ENCODE peak calls at places on chromosomes 1 and 21, in ten cellular contexts. T is tibial artery; X is left ventricle myocardium superior; F is omental fat pad; C is psoas muscle; I is T-helper 9 cell; J is AG04449; N is fibroblast of lung; O is CD4-positive, alpha-beta T cell; M is Right ventricle myocardium superior. Y is an unnamed sample.

GRCh38 chr1:9816199-9816598 is 7.6 kb downstream of the CLSTN1 start:
- DNase-seq in T (no peak), X (no peak), F (no peak), C (no peak), I (no peak), J (no peak), N (peak), O (no peak), M (no peak), Y (no peak)

GRCh38 chr1:200921571-200922110 is 26.9 kb downstream of the INAVA start:
- DNase-seq in T (no peak), X (no peak), F (no peak), C (no peak), I (no peak), J (no peak), N (no peak), O (no peak), M (no peak), Y (no peak)

GRCh38 chr1:100851726-100852125 is 42.9 kb downstream of the EXTL2 start:
- DNase-seq in T (no peak), X (no peak), F (no peak), C (no peak), I (no peak), J (no peak), N (no peak), O (no peak), M (no peak), Y (no peak)

GRCh38 chr1:216830402-216830801 is 107.2 kb upstream of the ESRRG start:
- DNase-seq in T (no peak), X (no peak), F (no peak), C (no peak), I (no peak), J (no peak), N (no peak), O (no peak), M (no peak), Y (no peak)

GRCh38 chr1:7538033-7538432 is 233.1 kb upstream of the VAMP3 start:
- DNase-seq in T (no peak), X (no peak), F (no peak), C (peak), I (no peak), J (no peak), N (peak), O (no peak), M (no peak), Y (no peak)

GRCh38 chr1:156937883-156938282 is 17.5 kb downstream of the LRRC71 start:
- DNase-seq in T (no peak), X (no peak), F (no peak), C (peak), I (no peak), J (no peak), N (no peak), O (no peak), M (no peak), Y (no peak)

GRCh38 chr1:218394989-218395388 is 49.9 kb downstream of the TGFB2 start:
- DNase-seq in T (no peak), X (no peak), F (no peak), C (no peak), I (no peak), J (no peak), N (no peak), O (no peak), M (no peak), Y (no peak)

GRCh38 chr1:22711591-22712501 is 1.2 kb downstream of the EPHB2 start:
- DNase-seq in T (no peak), X (no peak), F (no peak), C (no peak), I (no peak), J (no peak), N (peak), O (no peak), M (no peak), Y (no peak)

GRCh38 chr1:162882248-162882666 is 21.3 kb upstream of the CCDC190 start:
- DNase-seq in T (no peak), X (no peak), F (no peak), C (peak), I (no peak), J (no peak), N (no peak), O (no peak), M (no peak), Y (no peak)

GRCh38 chr1:24294228-24294672 is 24.9 kb upstream of the GRHL3 start:
- DNase-seq in T (peak), X (no peak), F (no peak), C (no peak), I (no peak), J (peak), N (peak), O (no peak), M (no peak), Y (no peak)

GRCh38 chr1:177927021-177927596 is 42.7 kb downstream of the SEC16B start:
- DNase-seq in T (no peak), X (no peak), F (no peak), C (no peak), I (no peak), J (peak), N (peak), O (no peak), M (no peak), Y (no peak)

GRCh38 chr1:8201331-8201861 is 116.5 kb upstream of the SLC45A1 start:
- DNase-seq in T (no peak), X (peak), F (no peak), C (peak), I (no peak), J (no peak), N (no peak), O (no peak), M (no peak), Y (no peak)

GRCh38 chr1:79323240-79324025 is 316.9 kb upstream of the ADGRL4 start:
- DNase-seq in T (no peak), X (no peak), F (no peak), C (no peak), I (no peak), J (peak), N (peak), O (no peak), M (no peak), Y (no peak)

GRCh38 chr1:65425697-65426096 is 5.2 kb downstream of the LEPR start:
- DNase-seq in T (no peak), X (no peak), F (no peak), C (no peak), I (no peak), J (no peak), N (peak), O (no peak), M (no peak), Y (no peak)

GRCh38 chr1:230315099-230315498 is 111.0 kb downstream of the PGBD5 start:
- DNase-seq in T (no peak), X (no peak), F (no peak), C (no peak), I (no peak), J (no peak), N (no peak), O (no peak), M (no peak), Y (no peak)

GRCh38 chr1:231317306-231318014 is 20.2 kb downstream of the EXOC8 start:
- DNase-seq in T (no peak), X (no peak), F (no peak), C (no peak), I (no peak), J (no peak), N (no peak), O (no peak), M (no peak), Y (no peak)

GRCh38 chr1:95520390-95520789 is 286.4 kb downstream of the RWDD3 start:
- DNase-seq in T (no peak), X (no peak), F (no peak), C (no peak), I (no peak), J (no peak), N (no peak), O (no peak), M (no peak), Y (no peak)

GRCh38 chr1:94022471-94023189 is 98.3 kb downstream of the ABCA4 start:
- DNase-seq in T (peak), X (no peak), F (no peak), C (no peak), I (no peak), J (peak), N (peak), O (no peak), M (no peak), Y (no peak)

GRCh38 chr1:31297273-31298247 is 728 bp downstream of the ZCCHC17 start:
- DNase-seq in T (no peak), X (no peak), F (no peak), C (no peak), I (no peak), J (no peak), N (peak), O (no peak), M (no peak), Y (no peak)

GRCh38 chr1:247576514-247576913 is 11.6 kb upstream of the OR2G2 start:
- DNase-seq in T (no peak), X (no peak), F (no peak), C (no peak), I (no peak), J (no peak), N (no peak), O (no peak), M (no peak), Y (no peak)

GRCh38 chr1:205792946-205793673 is 17.8 kb upstream of the RAB29 start:
- DNase-seq in T (no peak), X (no peak), F (no peak), C (no peak), I (no peak), J (no peak), N (no peak), O (no peak), M (no peak), Y (no peak)

GRCh38 chr1:24281591-24281990 is 37.6 kb upstream of the GRHL3 start:
- DNase-seq in T (no peak), X (no peak), F (no peak), C (no peak), I (no peak), J (no peak), N (no peak), O (no peak), M (no peak), Y (no peak)

GRCh38 chr1:205183676-205184335 is 27.7 kb downstream of the DSTYK start:
- DNase-seq in T (no peak), X (no peak), F (no peak), C (no peak), I (no peak), J (peak), N (no peak), O (no peak), M (no peak), Y (no peak)

GRCh38 chr1:227729144-227729880 is 5.8 kb downstream of the JMJD4 start:
- DNase-seq in T (no peak), X (peak), F (no peak), C (no peak), I (no peak), J (no peak), N (no peak), O (no peak), M (no peak), Y (no peak)

GRCh38 chr1:159879136-159879535 is 16.7 kb upstream of the VSIG8 start:
- DNase-seq in T (no peak), X (no peak), F (no peak), C (no peak), I (no peak), J (no peak), N (no peak), O (no peak), M (no peak), Y (no peak)

GRCh38 chr1:10727703-10728348 is 68.6 kb downstream of the CASZ1 start:
- DNase-seq in T (no peak), X (peak), F (no peak), C (peak), I (no peak), J (no peak), N (no peak), O (no peak), M (peak), Y (no peak)

GRCh38 chr21:14259669-14260458 is 43.9 kb downstream of the RBM11 start:
- DNase-seq in T (no peak), X (no peak), F (no peak), C (no peak), I (no peak), J (peak), N (peak), O (no peak), M (no peak), Y (no peak)

GRCh38 chr1:143610196-143610595 is 361.6 kb downstream of the FAM72C start:
- DNase-seq in T (no peak), X (no peak), F (no peak), C (no peak), I (no peak), J (no peak), N (no peak), O (no peak), M (no peak), Y (no peak)

GRCh38 chr1:241992734-241993133 is 6.2 kb downstream of the MAP1LC3C start:
- DNase-seq in T (no peak), X (no peak), F (no peak), C (no peak), I (no peak), J (no peak), N (peak), O (no peak), M (peak), Y (no peak)

GRCh38 chr1:33424205-33424604 is 6.7 kb downstream of the PHC2 start:
- DNase-seq in T (no peak), X (no peak), F (no peak), C (no peak), I (no peak), J (no peak), N (peak), O (no peak), M (no peak), Y (no peak)

GRCh38 chr1:147080013-147080661 is 92.1 kb downstream of the PRKAB2 start:
- DNase-seq in T (no peak), X (no peak), F (no peak), C (no peak), I (no peak), J (no peak), N (no peak), O (no peak), M (no peak), Y (no peak)

GRCh38 chr1:214422137-214422671 is 129.2 kb downstream of the PTPN14 start:
- DNase-seq in T (no peak), X (no peak), F (no peak), C (no peak), I (no peak), J (no peak), N (peak), O (no peak), M (no peak), Y (no peak)

GRCh38 chr1:61079276-61079897 is 3.0 kb upstream of the NFIA start:
- DNase-seq in T (no peak), X (no peak), F (no peak), C (no peak), I (no peak), J (no peak), N (no peak), O (no peak), M (no peak), Y (no peak)

Y was measured in naive thymus-derived CD8-positive, alpha-beta T cell.